ENCODE peak calls at places on chromosomes 6 and 20, in six cellular contexts. One of them, this sample, is unnamed. For H3K9me3, the result is how much of the 10 kb centered on the place peaks cover.

GRCh38 chr6:27281105-27281539 is 31.0 kb downstream of the POM121L2 start:
- DNase-seq in stomach: no peak
- DNase-seq in PC-3: no peak
- DNase-seq in adrenal gland: no peak
- DNase-seq in thoracic aorta: no peak
- DNase-seq in spleen: no peak
- DNase-seq in this sample: no peak

GRCh38 chr20:48079028-48079427 is 293.7 kb upstream of the SULF2 start:
- DNase-seq in thoracic aorta: no peak
- DNase-seq in PC-3: no peak
- DNase-seq in stomach: no peak
- DNase-seq in adrenal gland: no peak
- DNase-seq in spleen: no peak
- DNase-seq in this sample: no peak

GRCh38 chr6:55277628-55278003 is 49.7 kb upstream of the GFRAL start:
- DNase-seq in stomach: no peak
- DNase-seq in PC-3: no peak
- DNase-seq in adrenal gland: no peak
- DNase-seq in spleen: no peak
- DNase-seq in thoracic aorta: no peak
- DNase-seq in this sample: no peak

GRCh38 chr6:143598466-143599080 is 79.2 kb upstream of the PHACTR2 start:
- DNase-seq in thoracic aorta: no peak
- DNase-seq in spleen: no peak
- DNase-seq in stomach: no peak
- DNase-seq in adrenal gland: no peak
- DNase-seq in PC-3: no peak
- DNase-seq in this sample: no peak

GRCh38 chr6:95095271-95095670 is 482.1 kb upstream of the MANEA start:
- DNase-seq in stomach: no peak
- DNase-seq in PC-3: no peak
- DNase-seq in spleen: no peak
- DNase-seq in adrenal gland: no peak
- DNase-seq in thoracic aorta: no peak
- DNase-seq in this sample: no peak

GRCh38 chr6:5053038-5053437 is 32.1 kb upstream of the PPP1R3G start:
- DNase-seq in adrenal gland: no peak
- DNase-seq in spleen: no peak
- DNase-seq in PC-3: no peak
- DNase-seq in thoracic aorta: no peak
- DNase-seq in stomach: no peak
- DNase-seq in this sample: no peak

GRCh38 chr20:52497731-52498130 is 306.2 kb upstream of the ZFP64 start:
- DNase-seq in adrenal gland: no peak
- DNase-seq in thoracic aorta: no peak
- DNase-seq in spleen: no peak
- DNase-seq in stomach: no peak
- DNase-seq in PC-3: no peak
- DNase-seq in this sample: no peak

GRCh38 chr6:135182993-135183531 is 2.0 kb downstream of the MYB start:
- DNase-seq in spleen: peak
- DNase-seq in PC-3: peak
- DNase-seq in thoracic aorta: no peak
- DNase-seq in adrenal gland: no peak
- DNase-seq in stomach: peak
- DNase-seq in this sample: no peak

GRCh38 chr6:102327697-102328227 is 934.3 kb downstream of the GRIK2 start:
- DNase-seq in PC-3: peak
- DNase-seq in spleen: peak
- DNase-seq in adrenal gland: no peak
- DNase-seq in stomach: no peak
- DNase-seq in thoracic aorta: no peak
- DNase-seq in this sample: no peak

GRCh38 chr20:35558416-35558815 is 16.5 kb downstream of the ERGIC3 start:
- DNase-seq in adrenal gland: no peak
- DNase-seq in spleen: no peak
- DNase-seq in PC-3: no peak
- DNase-seq in stomach: no peak
- DNase-seq in thoracic aorta: no peak
- DNase-seq in this sample: no peak

GRCh38 chr6:158536084-158536890 is 23.6 kb upstream of the TMEM181 start:
- DNase-seq in stomach: peak
- DNase-seq in thoracic aorta: no peak
- DNase-seq in adrenal gland: peak
- DNase-seq in spleen: peak
- DNase-seq in PC-3: peak
- DNase-seq in this sample: peak

GRCh38 chr20:63627129-63627699 is 313 bp upstream of the GMEB2 start:
- DNase-seq in PC-3: peak
- DNase-seq in stomach: peak
- DNase-seq in adrenal gland: peak
- DNase-seq in thoracic aorta: peak
- DNase-seq in spleen: peak
- DNase-seq in this sample: peak

GRCh38 chr20:22962567-22963439 is 72.3 kb upstream of the SSTR4 start:
- DNase-seq in adrenal gland: no peak
- DNase-seq in PC-3: peak
- DNase-seq in stomach: no peak
- DNase-seq in spleen: no peak
- DNase-seq in thoracic aorta: no peak
- DNase-seq in this sample: no peak

GRCh38 chr20:24984963-24985640 is 7.4 kb downstream of the APMAP start:
- DNase-seq in thoracic aorta: no peak
- DNase-seq in stomach: peak
- DNase-seq in adrenal gland: no peak
- DNase-seq in spleen: peak
- DNase-seq in PC-3: no peak
- DNase-seq in this sample: peak

GRCh38 chr6:44735631-44735963 is 348.1 kb downstream of the CDC5L start:
- DNase-seq in spleen: no peak
- DNase-seq in PC-3: peak
- DNase-seq in thoracic aorta: no peak
- DNase-seq in adrenal gland: no peak
- DNase-seq in stomach: no peak
- DNase-seq in this sample: no peak

GRCh38 chr20:47013606-47014005 is 119.0 kb downstream of the EYA2 start:
- DNase-seq in spleen: peak
- DNase-seq in adrenal gland: no peak
- DNase-seq in stomach: no peak
- DNase-seq in thoracic aorta: no peak
- DNase-seq in PC-3: peak
- DNase-seq in this sample: no peak

GRCh38 chr20:11098888-11099287 is 425.1 kb upstream of the JAG1 start:
- DNase-seq in spleen: no peak
- DNase-seq in stomach: no peak
- DNase-seq in adrenal gland: no peak
- DNase-seq in thoracic aorta: no peak
- DNase-seq in PC-3: peak
- DNase-seq in this sample: no peak
- TF ChIP-seq CTCF in spleen: no peak
- TF ChIP-seq CTCF in stomach: no peak
- TF ChIP-seq CTCF in adrenal gland: no peak
- TF ChIP-seq CTCF in thoracic aorta: no peak
- TF ChIP-seq CTCF in PC-3: peak
- TF ChIP-seq CTCF in this sample: no peak

GRCh38 chr6:64299176-64299575 is 663.6 kb downstream of the PHF3 start:
- DNase-seq in thoracic aorta: no peak
- DNase-seq in stomach: no peak
- DNase-seq in adrenal gland: no peak
- DNase-seq in spleen: no peak
- DNase-seq in PC-3: no peak
- DNase-seq in this sample: no peak
- H3K9me3 ChIP-seq in thoracic aorta: under half
- H3K9me3 ChIP-seq in stomach: under half
- H3K9me3 ChIP-seq in adrenal gland: under half
- H3K9me3 ChIP-seq in spleen: under half
- H3K9me3 ChIP-seq in PC-3: under half
- H3K9me3 ChIP-seq in this sample: under half

GRCh38 chr6:132392792-132393191 is 8.5 kb downstream of the MOXD1 start:
- DNase-seq in spleen: no peak
- DNase-seq in PC-3: peak
- DNase-seq in stomach: no peak
- DNase-seq in thoracic aorta: no peak
- DNase-seq in adrenal gland: no peak
- DNase-seq in this sample: no peak
- TF ChIP-seq CTCF in spleen: no peak
- TF ChIP-seq CTCF in PC-3: peak
- TF ChIP-seq CTCF in stomach: no peak
- TF ChIP-seq CTCF in thoracic aorta: no peak
- TF ChIP-seq CTCF in adrenal gland: peak
- TF ChIP-seq CTCF in this sample: no peak

GRCh38 chr6:147297124-147297523 is 92.9 kb downstream of the STXBP5 start:
- DNase-seq in PC-3: no peak
- DNase-seq in adrenal gland: no peak
- DNase-seq in spleen: no peak
- DNase-seq in stomach: no peak
- DNase-seq in thoracic aorta: no peak
- DNase-seq in this sample: no peak
- H3K9me3 ChIP-seq in PC-3: under half
- H3K9me3 ChIP-seq in adrenal gland: under half
- H3K9me3 ChIP-seq in spleen: under half
- H3K9me3 ChIP-seq in stomach: under half
- H3K9me3 ChIP-seq in thoracic aorta: under half
- H3K9me3 ChIP-seq in this sample: under half

GRCh38 chr6:112443666-112444065 is 96.5 kb downstream of the RFPL4B start:
- DNase-seq in thoracic aorta: no peak
- DNase-seq in PC-3: no peak
- DNase-seq in stomach: peak
- DNase-seq in spleen: no peak
- DNase-seq in adrenal gland: no peak
- DNase-seq in this sample: peak
- TF ChIP-seq CTCF in thoracic aorta: no peak
- TF ChIP-seq CTCF in PC-3: no peak
- TF ChIP-seq CTCF in stomach: no peak
- TF ChIP-seq CTCF in spleen: no peak
- TF ChIP-seq CTCF in adrenal gland: no peak
- TF ChIP-seq CTCF in this sample: no peak

DNA sequence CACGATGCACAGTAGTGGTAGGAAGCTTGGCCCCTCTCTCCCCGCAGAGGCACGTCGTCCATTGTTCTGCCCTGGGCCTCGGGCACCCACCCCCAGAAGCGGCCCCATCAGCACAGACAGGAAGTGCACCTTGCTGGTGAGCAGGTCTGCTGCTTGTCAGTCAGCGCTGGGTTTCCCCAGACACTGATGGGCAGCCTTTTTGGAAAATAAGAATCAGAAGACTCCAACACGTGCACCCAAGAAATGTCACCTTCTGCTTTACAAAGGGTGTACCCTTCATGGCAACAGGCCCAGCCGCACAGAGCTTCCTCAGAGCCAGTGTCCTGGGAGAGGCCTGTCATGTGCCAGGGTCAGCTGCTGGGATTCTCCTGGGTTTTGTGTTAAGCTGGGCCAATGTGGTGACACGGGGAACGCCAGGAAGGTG is 34.7 kb upstream of the IRF4 start:
- DNase-seq in adrenal gland: no peak
- DNase-seq in spleen: peak
- DNase-seq in stomach: no peak
- DNase-seq in thoracic aorta: no peak
- DNase-seq in PC-3: no peak
- DNase-seq in this sample: no peak
- H3K9me3 ChIP-seq in adrenal gland: under half
- H3K9me3 ChIP-seq in spleen: under half
- H3K9me3 ChIP-seq in stomach: under half
- H3K9me3 ChIP-seq in thoracic aorta: under half
- H3K9me3 ChIP-seq in PC-3: under half
- H3K9me3 ChIP-seq in this sample: under half